ENCODE peak calls at places on chromosomes 12 and 14, in seven cellular contexts. K is endothelial cell, R is HCT116, J is BE2C, L is tibial artery, S is thoracic aorta, G is ovary. A is an unnamed sample.

GRCh38 chr12:30692470-30692869 is 3.2 kb downstream of the IPO8 start:
- DNase-seq in K (no peak), R (no peak), J (no peak), L (no peak), S (no peak), G (peak), A (no peak)

GRCh38 chr12:131980263-131980662 is 30.5 kb downstream of the EP400 start:
- DNase-seq in K (no peak), R (no peak), J (no peak), L (no peak), S (no peak), G (no peak), A (no peak)

GRCh38 chr14:59155886-59156285 is 32.6 kb upstream of the DAAM1 start:
- DNase-seq in K (no peak), R (no peak), J (no peak), L (no peak), S (no peak), G (no peak), A (no peak)

GRCh38 chr14:37034410-37035285 is 137.8 kb downstream of the SLC25A21 start:
- DNase-seq in K (no peak), R (no peak), J (no peak), L (no peak), S (no peak), G (no peak), A (no peak)

GRCh38 chr14:32985881-32986280 is 47.2 kb downstream of the NPAS3 start:
- DNase-seq in K (no peak), R (no peak), J (no peak), L (no peak), S (no peak), G (no peak), A (no peak)

GRCh38 chr14:29853272-29853671 is 74.4 kb downstream of the PRKD1 start:
- DNase-seq in K (no peak), R (no peak), J (no peak), L (no peak), S (no peak), G (no peak), A (no peak)

GRCh38 chr12:65300679-65301349 is 22.3 kb downstream of the MSRB3 start:
- DNase-seq in K (peak), R (peak), J (peak), L (no peak), S (no peak), G (no peak), A (no peak)

GRCh38 chr14:87351007-87351406 is 642.0 kb downstream of the GALC start:
- DNase-seq in K (no peak), R (no peak), J (no peak), L (no peak), S (no peak), G (no peak), A (no peak)

GRCh38 chr12:98341732-98342131 is 173.7 kb upstream of the TMPO start:
- DNase-seq in K (no peak), R (no peak), J (no peak), L (no peak), S (no peak), G (no peak), A (no peak)

GRCh38 chr12:30111719-30112118 is 328.0 kb upstream of the TMTC1 start:
- DNase-seq in K (no peak), R (no peak), J (peak), L (no peak), S (no peak), G (no peak), A (no peak)

GRCh38 chr14:102220031-102220430 is 80.3 kb downstream of the WDR20 start:
- DNase-seq in K (no peak), R (no peak), J (no peak), L (no peak), S (no peak), G (no peak), A (no peak)

GRCh38 chr14:56199095-56199975 is 81.1 kb downstream of the PELI2 start:
- DNase-seq in K (no peak), R (no peak), J (peak), L (peak), S (no peak), G (no peak), A (no peak)

GRCh38 chr12:106602071-106602470 is 19.3 kb downstream of the RFX4 start:
- DNase-seq in K (no peak), R (no peak), J (no peak), L (no peak), S (no peak), G (no peak), A (no peak)

GRCh38 chr14:36986407-36986806 is 186.0 kb downstream of the SLC25A21 start:
- DNase-seq in K (no peak), R (no peak), J (no peak), L (no peak), S (no peak), G (no peak), A (no peak)

GRCh38 chr12:102722147-102722546 is 194.9 kb downstream of the PAH start:
- DNase-seq in K (no peak), R (no peak), J (no peak), L (no peak), S (no peak), G (no peak), A (no peak)

GRCh38 chr12:25829192-25829591 is 129.3 kb upstream of the RASSF8 start:
- DNase-seq in K (no peak), R (no peak), J (no peak), L (peak), S (no peak), G (no peak), A (no peak)

GRCh38 chr12:1500095-1500801 is 94.1 kb downstream of the FBXL14 start:
- DNase-seq in K (no peak), R (no peak), J (peak), L (no peak), S (no peak), G (no peak), A (no peak)

GRCh38 chr12:41531147-41531829 is 343.2 kb downstream of the PDZRN4 start:
- DNase-seq in K (no peak), R (no peak), J (no peak), L (peak), S (no peak), G (no peak), A (no peak)

GRCh38 chr12:77734489-77734888 is 96.2 kb upstream of the NAV3 start:
- DNase-seq in K (no peak), R (no peak), J (no peak), L (no peak), S (no peak), G (peak), A (no peak)

GRCh38 chr12:47838286-47838931 is 18.7 kb upstream of the HDAC7 start:
- DNase-seq in K (peak), R (peak), J (peak), L (no peak), S (no peak), G (peak), A (no peak)

GRCh38 chr12:102423447-102423846 is 56.9 kb downstream of the IGF1 start:
- DNase-seq in K (no peak), R (no peak), J (no peak), L (no peak), S (no peak), G (no peak), A (no peak)

GRCh38 chr12:111360325-111360930 is 8.5 kb downstream of the PHETA1 start:
- DNase-seq in K (no peak), R (no peak), J (no peak), L (no peak), S (no peak), G (no peak), A (no peak)

GRCh38 chr12:74538491-74539258 is 1.0 kb downstream of the ATXN7L3B start:
- DNase-seq in K (no peak), R (no peak), J (no peak), L (no peak), S (no peak), G (no peak), A (no peak)

GRCh38 chr12:113891737-113892520 is 74.2 kb downstream of the RBM19 start:
- DNase-seq in K (no peak), R (peak), J (no peak), L (no peak), S (no peak), G (no peak), A (no peak)

GRCh38 chr14:52067873-52068740 is 752 bp downstream of the NID2 start:
- DNase-seq in K (peak), R (no peak), J (peak), L (no peak), S (no peak), G (peak), A (no peak)

GRCh38 chr14:23548351-23549318 is 2.9 kb downstream of the ZFHX2 start:
- DNase-seq in K (no peak), R (no peak), J (no peak), L (no peak), S (no peak), G (no peak), A (no peak)

GRCh38 chr14:71242237-71242748 is 335.0 kb downstream of the PCNX1 start:
- DNase-seq in K (no peak), R (no peak), J (peak), L (peak), S (no peak), G (no peak), A (no peak)

GRCh38 chr12:54044425-54045093 is 9.1 kb upstream of the HOXC4 start:
- DNase-seq in K (no peak), R (no peak), J (no peak), L (no peak), S (no peak), G (no peak), A (no peak)

GRCh38 chr12:51631591-51631990 is 40.6 kb downstream of the SCN8A start:
- DNase-seq in K (no peak), R (peak), J (no peak), L (no peak), S (no peak), G (no peak), A (no peak)

GRCh38 chr12:78087363-78087675 is 256.6 kb downstream of the NAV3 start:
- DNase-seq in K (no peak), R (no peak), J (no peak), L (no peak), S (no peak), G (no peak), A (no peak)

GRCh38 chr12:104710940-104711725 is 247.0 kb downstream of the SLC41A2 start:
- DNase-seq in K (no peak), R (no peak), J (no peak), L (no peak), S (no peak), G (no peak), A (no peak)

GRCh38 chr12:77888611-77889010 is 57.9 kb downstream of the NAV3 start:
- DNase-seq in K (no peak), R (peak), J (no peak), L (no peak), S (no peak), G (no peak), A (no peak)

GRCh38 chr12:73659802-73660201 is 877.8 kb upstream of the ATXN7L3B start:
- DNase-seq in K (no peak), R (no peak), J (no peak), L (no peak), S (no peak), G (no peak), A (no peak)

GRCh38 chr12:62744551-62744950 is 190.4 kb downstream of the PPM1H start:
- DNase-seq in K (no peak), R (no peak), J (no peak), L (no peak), S (no peak), G (no peak), A (no peak)

GRCh38 chr14:26389646-26390508 is 208.0 kb downstream of the NOVA1 start:
- DNase-seq in K (no peak), R (no peak), J (no peak), L (no peak), S (no peak), G (no peak), A (no peak)

GRCh38 chr12:96241484-96242256 is 47.5 kb downstream of the ELK3 start:
- DNase-seq in K (no peak), R (no peak), J (no peak), L (peak), S (peak), G (no peak), A (no peak)

GRCh38 chr12:13234045-13234641 is 37.6 kb downstream of the EMP1 start:
- DNase-seq in K (peak), R (peak), J (peak), L (peak), S (no peak), G (no peak), A (peak)

GRCh38 chr12:70150230-70150629 is 93.0 kb upstream of the CNOT2 start:
- DNase-seq in K (no peak), R (no peak), J (no peak), L (no peak), S (no peak), G (no peak), A (no peak)

GRCh38 chr12:70154960-70155589 is 88.2 kb upstream of the CNOT2 start:
- DNase-seq in K (no peak), R (peak), J (no peak), L (no peak), S (no peak), G (no peak), A (no peak)

GRCh38 chr12:70149665-70150064 is 93.6 kb upstream of the CNOT2 start:
- DNase-seq in K (no peak), R (no peak), J (no peak), L (no peak), S (no peak), G (no peak), A (no peak)

GRCh38 chr12:70154087-70154486 is 89.1 kb upstream of the CNOT2 start:
- DNase-seq in K (no peak), R (peak), J (no peak), L (no peak), S (no peak), G (no peak), A (no peak)

GRCh38 chr12:70151993-70152392 is 91.2 kb upstream of the CNOT2 start:
- DNase-seq in K (no peak), R (no peak), J (no peak), L (no peak), S (no peak), G (no peak), A (no peak)
- TF ChIP-seq CTCF in K (no peak), R (no peak), J (no peak), L (no peak), S (no peak), G (no peak), A (no peak)

GRCh38 chr12:57546438-57547365 is at the start of gene DCTN2:
- DNase-seq in K (peak), R (peak), J (peak), L (peak), S (peak), G (peak), A (peak)
- TF ChIP-seq CTCF in K (no peak), R (no peak), J (no peak), L (no peak), S (no peak), G (no peak), A (no peak)

GRCh38 chr12:4034926-4035325 is 161.7 kb upstream of the PARP11 start:
- DNase-seq in K (no peak), R (no peak), J (no peak), L (no peak), S (no peak), G (no peak), A (no peak)

GRCh38 chr12:4032906-4033628 is 159.9 kb upstream of the PARP11 start:
- DNase-seq in K (no peak), R (no peak), J (no peak), L (peak), S (no peak), G (no peak), A (no peak)

GRCh38 chr12:4031703-4032291 is 158.6 kb upstream of the PARP11 start:
- DNase-seq in K (no peak), R (no peak), J (no peak), L (peak), S (no peak), G (peak), A (no peak)

GRCh38 chr12:4027412-4027811 is 154.2 kb upstream of the PARP11 start:
- DNase-seq in K (no peak), R (no peak), J (no peak), L (no peak), S (no peak), G (no peak), A (no peak)

DNA sequence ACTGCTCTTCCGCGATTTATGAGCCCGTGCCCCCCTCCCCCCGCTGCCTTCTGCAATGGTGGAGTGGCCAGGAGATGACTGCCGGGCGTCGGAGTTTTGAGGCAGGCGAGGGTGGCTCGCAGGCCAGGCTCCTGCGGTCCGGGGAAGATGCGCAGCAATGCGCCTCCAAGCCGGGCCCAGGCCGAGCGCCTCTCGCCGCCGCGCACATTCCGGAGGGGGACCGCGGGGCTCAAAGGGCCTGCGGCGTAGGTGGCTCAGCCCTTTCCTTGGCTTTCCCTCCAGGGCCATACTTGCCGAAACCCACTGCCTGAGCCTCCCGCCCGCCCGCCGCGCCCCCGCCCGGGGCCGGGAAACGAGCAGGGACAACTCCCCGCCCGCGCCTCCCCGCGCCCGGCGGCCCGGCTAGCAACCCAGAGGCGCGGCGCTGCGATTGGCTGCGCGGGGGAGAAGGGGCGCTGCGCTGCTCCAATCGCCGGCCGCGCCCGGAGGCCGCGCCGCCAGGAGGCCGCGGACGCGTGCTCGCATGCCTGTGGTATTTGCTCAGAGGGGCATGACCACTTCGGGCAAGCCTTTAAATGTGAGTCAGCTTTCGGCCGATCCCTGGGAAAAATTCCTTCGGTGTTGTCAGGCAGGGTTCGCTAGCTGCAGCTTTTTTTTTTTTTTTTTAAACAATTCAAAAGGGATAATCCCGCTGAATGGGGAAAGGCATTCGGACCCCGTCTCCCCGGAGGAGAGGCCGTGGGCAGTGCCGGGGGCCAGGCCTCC is 157.9 kb upstream of the PARP11 start:
- DNase-seq in K (peak), R (peak), J (no peak), L (peak), S (peak), G (peak), A (peak)
- TF ChIP-seq CTCF in K (no peak), R (no peak), J (no peak), L (peak), S (no peak), G (no peak), A (no peak)

GRCh38 chr14:103281496-103282231 is 52.4 kb upstream of the EIF5 start:
- DNase-seq in K (peak), R (no peak), J (peak), L (no peak), S (no peak), G (peak), A (no peak)
- TF ChIP-seq CTCF in K (no peak), R (peak), J (peak), L (no peak), S (no peak), G (no peak), A (no peak)

DNA sequence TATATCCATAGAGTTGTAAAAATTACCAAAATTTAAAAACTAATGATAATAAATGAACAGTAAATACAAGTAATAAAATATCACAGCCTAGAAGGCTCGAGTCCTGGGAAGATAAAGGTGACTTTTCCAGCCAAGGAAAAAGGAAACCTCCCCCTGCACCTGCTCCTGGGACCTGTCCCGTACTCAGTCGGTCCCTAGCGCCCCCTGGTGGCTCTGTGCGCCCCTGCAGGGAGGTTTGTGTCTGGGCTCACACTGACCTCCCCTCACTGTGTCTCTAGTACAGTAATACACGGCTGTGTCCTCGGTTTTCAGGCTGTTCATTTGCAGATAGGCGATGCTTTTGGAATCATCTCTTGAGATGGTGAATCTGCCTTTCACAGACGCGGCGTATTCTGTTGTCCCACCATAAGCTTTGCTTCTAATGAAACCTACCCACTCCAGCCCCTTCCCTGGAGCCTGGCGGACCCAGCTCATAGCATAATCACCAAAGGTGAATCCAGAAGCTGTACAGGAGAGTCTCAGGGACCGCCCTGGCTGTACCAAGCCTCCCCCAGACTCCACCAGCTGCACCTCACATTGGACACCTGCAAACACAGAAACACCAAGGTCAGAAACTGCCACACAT is 1030.4 kb downstream of the TMEM121 start:
- DNase-seq in K (no peak), R (no peak), J (peak), L (no peak), S (no peak), G (no peak), A (peak)
- TF ChIP-seq CTCF in K (no peak), R (no peak), J (peak), L (no peak), S (peak), G (no peak), A (no peak)

GRCh38 chr14:69259531-69260245 is at the start of gene GALNT16:
- DNase-seq in K (peak), R (no peak), J (peak), L (no peak), S (no peak), G (no peak), A (no peak)
- TF ChIP-seq CTCF in K (no peak), R (no peak), J (peak), L (peak), S (peak), G (no peak), A (no peak)

DNA sequence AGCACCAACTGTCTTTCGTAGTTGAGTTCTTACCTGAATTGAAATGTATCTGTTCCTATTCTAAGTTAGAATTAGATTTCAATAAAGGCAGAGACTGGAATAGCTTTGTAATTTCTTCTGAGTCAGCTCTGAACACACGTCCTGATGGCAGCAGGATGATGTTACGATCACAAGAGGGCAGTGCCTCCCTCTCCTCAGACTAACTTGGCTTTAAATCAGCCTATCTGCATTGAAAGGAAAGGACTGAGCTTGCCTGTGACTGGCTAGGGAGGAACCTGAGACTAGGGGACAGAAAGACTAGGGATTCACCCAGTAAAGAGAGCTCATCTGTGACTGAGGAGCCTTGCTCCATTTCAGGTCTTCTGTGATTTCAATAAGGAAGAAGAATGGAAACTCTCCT is 323.7 kb upstream of the OR4E1 start:
- DNase-seq in K (peak), R (peak), J (no peak), L (no peak), S (no peak), G (no peak), A (no peak)
- TF ChIP-seq CTCF in K (no peak), R (peak), J (peak), L (no peak), S (no peak), G (no peak), A (no peak)

A was measured in omental fat pad.